ENCODE peak calls at places on chromosome 14, in eight cellular contexts. S is NCI-H2029 treated with DMSO at 0.1 percent for 48 hours, C is adipocyte, W is GM13977, H is Caki2, N is BE2C, T is amniotic stem cell, V is NCI-H1105. R is an unnamed sample.

GRCh38 chr14:71116206-71117122 is 209.2 kb downstream of the PCNX1 start:
- DNase-seq in S (no peak), C (no peak), W (peak; percentile 28), H (no peak), N (no peak), T (no peak), V (no peak), R (no peak)

GRCh38 chr14:33791971-33792370 is 158.9 kb downstream of the EGLN3 start:
- DNase-seq in S (no peak), C (no peak), W (peak; percentile 23), H (peak; percentile 53), N (no peak), T (no peak), V (no peak), R (no peak)

GRCh38 chr14:23078692-23079116 is 16.2 kb downstream of the ACIN1 start:
- DNase-seq in S (no peak), C (peak; percentile 93), W (no peak), H (peak; percentile 77), N (no peak), T (no peak), V (no peak), R (peak; percentile 98)

GRCh38 chr14:55349565-55349964 is 62.1 kb downstream of the ATG14 start:
- DNase-seq in S (no peak), C (no peak), W (no peak), H (no peak), N (no peak), T (no peak), V (no peak), R (no peak)

GRCh38 chr14:101087614-101088394 is 184.3 kb upstream of the RTL1 start:
- DNase-seq in S (no peak), C (no peak), W (no peak), H (no peak), N (no peak), T (no peak), V (no peak), R (no peak)

GRCh38 chr14:106802413-106803364 is 1276.3 kb downstream of the TMEM121 start:
- DNase-seq in S (no peak), C (no peak), W (no peak), H (no peak), N (peak; percentile 50), T (no peak), V (peak; percentile 4), R (no peak)

GRCh38 chr14:52131640-52132320 is 62.9 kb upstream of the NID2 start:
- DNase-seq in S (peak; percentile 4), C (peak; percentile 98), W (peak; percentile 70), H (peak; percentile 78), N (peak; percentile 93), T (peak; percentile 93), V (peak; percentile 92), R (peak; percentile 95)

GRCh38 chr14:34824256-34824655 is 50.9 kb downstream of the BAZ1A start:
- DNase-seq in S (no peak), C (no peak), W (no peak), H (no peak), N (no peak), T (no peak), V (no peak), R (no peak)

GRCh38 chr14:69827560-69827959 is 30.5 kb upstream of the SLC10A1 start:
- DNase-seq in S (no peak), C (no peak), W (no peak), H (no peak), N (no peak), T (no peak), V (no peak), R (no peak)

GRCh38 chr14:32081901-32082300 is 4.8 kb downstream of the ARHGAP5 start:
- DNase-seq in S (no peak), C (no peak), W (no peak), H (no peak), N (no peak), T (no peak), V (no peak), R (no peak)

GRCh38 chr14:87049886-87050820 is 942.8 kb downstream of the GALC start:
- DNase-seq in S (no peak), C (peak; percentile 77), W (no peak), H (peak; percentile 36), N (peak; percentile 42), T (peak; percentile 18), V (no peak), R (peak; percentile 21)

GRCh38 chr14:75531256-75531655 is 9.0 kb downstream of the BATF start:
- DNase-seq in S (no peak), C (no peak), W (no peak), H (no peak), N (no peak), T (no peak), V (no peak), R (no peak)

GRCh38 chr14:59600211-59600945 is 23.8 kb upstream of the CCDC175 start:
- DNase-seq in S (no peak), C (no peak), W (no peak), H (no peak), N (no peak), T (no peak), V (no peak), R (no peak)

GRCh38 chr14:50984061-50984710 is 39.9 kb upstream of the PYGL start:
- DNase-seq in S (no peak), C (no peak), W (no peak), H (no peak), N (no peak), T (no peak), V (no peak), R (no peak)

GRCh38 chr14:33062881-33063280 is 124.2 kb downstream of the NPAS3 start:
- DNase-seq in S (no peak), C (no peak), W (no peak), H (no peak), N (no peak), T (no peak), V (no peak), R (no peak)

GRCh38 chr14:48563465-48563864 is 888.1 kb upstream of the MDGA2 start:
- DNase-seq in S (no peak), C (no peak), W (no peak), H (peak; percentile 88), N (no peak), T (no peak), V (no peak), R (peak; percentile 1)

GRCh38 chr14:92607702-92608429 is 94.3 kb downstream of the RIN3 start:
- DNase-seq in S (no peak), C (peak; percentile 79), W (no peak), H (peak; percentile 60), N (no peak), T (peak; percentile 41), V (no peak), R (peak; percentile 20)

GRCh38 chr14:80805136-80805535 is 136.4 kb downstream of the CEP128 start:
- DNase-seq in S (no peak), C (peak; percentile 12), W (no peak), H (no peak), N (no peak), T (no peak), V (no peak), R (no peak)